ENCODE peak calls at places on chromosomes 12 and 14, in eight cellular contexts. N is IMR-90, L is ovary, H is body of pancreas, Z is left ventricle myocardium inferior, K is foreskin fibroblast, Y is GM23248, M is right lobe of liver. X is an unnamed sample.

GRCh38 chr12:4829793-4830162 is 79.9 kb upstream of the KCNA1 start:
- DNase-seq in N (no peak), L (no peak), H (no peak), Z (no peak), K (no peak), Y (no peak), M (no peak), X (no peak)

GRCh38 chr12:79692860-79693605 is 2.3 kb upstream of the PAWR start:
- DNase-seq in N (peak), L (no peak), H (no peak), Z (no peak), K (no peak), Y (peak), M (no peak), X (no peak)

GRCh38 chr12:123109319-123109772 is 41.5 kb downstream of the PITPNM2 start:
- DNase-seq in N (no peak), L (no peak), H (no peak), Z (no peak), K (no peak), Y (no peak), M (no peak), X (no peak)

GRCh38 chr12:76943004-76943403 is 64.2 kb upstream of the CSRP2 start:
- DNase-seq in N (no peak), L (no peak), H (no peak), Z (no peak), K (no peak), Y (peak), M (no peak), X (no peak)

GRCh38 chr12:105369014-105369413 is 38.5 kb downstream of the C12orf75 start:
- DNase-seq in N (peak), L (no peak), H (no peak), Z (no peak), K (peak), Y (peak), M (no peak), X (peak)

GRCh38 chr14:72752034-72752412 is 141.9 kb downstream of the DPF3 start:
- DNase-seq in N (no peak), L (no peak), H (no peak), Z (no peak), K (no peak), Y (no peak), M (no peak), X (no peak)

GRCh38 chr12:120363274-120363855 is 5.6 kb downstream of the MSI1 start:
- DNase-seq in N (no peak), L (no peak), H (no peak), Z (no peak), K (no peak), Y (no peak), M (no peak), X (no peak)

GRCh38 chr14:106845286-106846087 is 1319.1 kb downstream of the TMEM121 start:
- DNase-seq in N (no peak), L (peak), H (peak), Z (no peak), K (no peak), Y (no peak), M (peak), X (no peak)

GRCh38 chr14:24296341-24297157 is 3.0 kb downstream of the DHRS1 start:
- DNase-seq in N (peak), L (peak), H (peak), Z (peak), K (peak), Y (peak), M (no peak), X (peak)

GRCh38 chr14:102590667-102591099 is 1.8 kb upstream of the RCOR1 start:
- DNase-seq in N (peak), L (peak), H (peak), Z (no peak), K (peak), Y (peak), M (peak), X (peak)

GRCh38 chr12:54005531-54005852 is 3.3 kb upstream of the HOXC8 start:
- DNase-seq in N (no peak), L (no peak), H (no peak), Z (no peak), K (no peak), Y (no peak), M (no peak), X (no peak)
- H3K4me3 ChIP-seq in N (no peak), L (no peak), H (no peak), Z (no peak), K (no peak), Y (no peak), M (no peak), X (no peak)

DNA sequence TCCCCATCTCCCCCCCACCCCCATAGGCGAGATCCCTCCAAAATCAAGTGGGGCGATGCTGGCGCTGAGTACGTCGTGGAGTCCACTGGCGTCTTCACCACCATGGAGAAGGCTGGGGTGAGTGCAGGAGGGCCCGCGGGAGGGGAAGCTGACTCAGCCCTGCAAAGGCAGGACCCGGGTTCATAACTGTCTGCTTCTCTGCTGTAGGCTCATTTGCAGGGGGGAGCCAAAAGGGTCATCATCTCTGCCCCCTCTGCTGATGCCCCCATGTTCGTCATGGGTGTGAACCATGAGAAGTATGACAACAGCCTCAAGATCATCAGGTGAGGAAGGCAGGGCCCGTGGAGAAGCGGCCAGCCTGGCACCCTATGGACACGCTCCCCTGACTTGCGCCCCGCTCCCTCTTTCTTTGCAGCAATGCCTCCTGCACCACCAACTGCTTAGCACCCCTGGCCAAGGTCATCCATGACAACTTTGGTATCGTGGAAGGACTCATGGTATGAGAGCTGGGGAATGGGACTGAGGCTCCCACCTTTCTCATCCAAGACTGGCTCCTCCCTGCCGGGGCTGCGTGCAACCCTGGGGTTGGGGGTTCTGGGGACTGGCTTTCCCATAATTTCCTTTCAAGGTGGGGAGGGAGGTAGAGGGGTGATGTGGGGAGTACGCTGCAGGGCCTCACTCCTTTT is 2.7 kb downstream of the GAPDH start:
- DNase-seq in N (no peak), L (no peak), H (no peak), Z (no peak), K (peak), Y (peak), M (no peak), X (no peak)
- H3K4me3 ChIP-seq in N (peak), L (no peak), H (no peak), Z (peak), K (peak), Y (peak), M (no peak), X (peak)

GRCh38 chr14:70189678-70190077 is 927 bp upstream of the SLC8A3 start:
- DNase-seq in N (no peak), L (no peak), H (no peak), Z (no peak), K (no peak), Y (no peak), M (no peak), X (no peak)

GRCh38 chr14:70183991-70184390 is 4.8 kb downstream of the SLC8A3 start:
- DNase-seq in N (no peak), L (no peak), H (no peak), Z (no peak), K (no peak), Y (no peak), M (no peak), X (no peak)

GRCh38 chr14:70188292-70188607 is 501 bp downstream of the SLC8A3 start:
- DNase-seq in N (no peak), L (no peak), H (no peak), Z (no peak), K (peak), Y (peak), M (no peak), X (peak)

GRCh38 chr14:70188608-70189540 is at the start of gene SLC8A3:
- DNase-seq in N (peak), L (no peak), H (peak), Z (no peak), K (peak), Y (peak), M (no peak), X (peak)

DNA sequence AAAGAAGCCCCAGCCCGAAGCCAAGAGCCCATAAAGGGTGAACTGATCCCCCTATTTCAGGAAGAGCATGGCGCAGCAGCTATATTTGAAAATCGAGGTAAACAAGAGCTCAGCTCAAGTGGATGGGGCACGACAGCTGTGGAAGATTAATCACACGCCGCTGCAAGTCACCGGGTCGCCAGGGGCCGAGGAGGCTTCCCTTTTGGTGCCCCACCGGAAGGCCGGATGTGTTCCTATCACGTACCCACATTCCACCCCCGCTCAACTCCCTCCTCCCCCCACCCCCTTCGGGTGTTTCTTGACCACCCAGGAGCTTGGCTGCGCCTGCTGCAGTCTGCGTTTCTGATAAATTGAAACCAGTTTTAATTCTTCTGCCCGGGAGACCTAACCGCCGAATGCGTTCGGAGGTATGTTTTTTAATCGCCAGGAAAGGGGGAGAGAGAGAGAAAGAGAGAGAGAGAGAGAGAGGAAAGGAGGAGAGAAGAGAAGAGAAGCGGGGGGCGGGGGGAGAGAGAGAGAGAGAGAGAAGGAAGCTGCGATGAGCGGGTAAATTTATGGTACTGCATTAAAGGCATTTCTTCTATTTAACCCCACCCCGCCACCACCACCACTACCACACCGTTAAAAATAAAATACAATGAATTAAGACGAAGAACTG is 1.8 kb downstream of the SLC8A3 start:
- DNase-seq in N (no peak), L (no peak), H (peak), Z (no peak), K (peak), Y (no peak), M (no peak), X (peak)
- H3K4me3 ChIP-seq in N (peak), L (no peak), H (no peak), Z (peak), K (peak), Y (peak), M (no peak), X (peak)

GRCh38 chr12:58916891-58917570 is 3.3 kb downstream of the LRIG3 start:
- DNase-seq in N (peak), L (peak), H (no peak), Z (no peak), K (peak), Y (peak), M (no peak), X (peak)
- H3K4me3 ChIP-seq in N (peak), L (peak), H (peak), Z (peak), K (peak), Y (peak), M (peak), X (peak)

GRCh38 chr14:101122114-101122854 is 218.8 kb upstream of the RTL1 start:
- DNase-seq in N (no peak), L (no peak), H (no peak), Z (no peak), K (no peak), Y (no peak), M (peak), X (no peak)

GRCh38 chr14:101125313-101125712 is 221.8 kb upstream of the RTL1 start:
- DNase-seq in N (no peak), L (no peak), H (no peak), Z (no peak), K (no peak), Y (no peak), M (no peak), X (no peak)

GRCh38 chr14:101122855-101123129 is 219.3 kb upstream of the RTL1 start:
- DNase-seq in N (no peak), L (no peak), H (no peak), Z (no peak), K (no peak), Y (no peak), M (no peak), X (no peak)

GRCh38 chr14:101124860-101125259 is 221.3 kb upstream of the RTL1 start:
- DNase-seq in N (no peak), L (no peak), H (no peak), Z (no peak), K (no peak), Y (no peak), M (peak), X (no peak)

GRCh38 chr14:101123639-101124525 is 220.4 kb upstream of the RTL1 start:
- DNase-seq in N (no peak), L (no peak), H (no peak), Z (no peak), K (no peak), Y (no peak), M (peak), X (no peak)
- H3K4me3 ChIP-seq in N (no peak), L (no peak), H (no peak), Z (no peak), K (no peak), Y (no peak), M (no peak), X (no peak)

GRCh38 chr12:25458047-25458552 is 95.0 kb downstream of the LMNTD1 start:
- DNase-seq in N (peak), L (no peak), H (peak), Z (no peak), K (peak), Y (peak), M (no peak), X (peak)
- H3K4me3 ChIP-seq in N (peak), L (no peak), H (no peak), Z (no peak), K (no peak), Y (peak), M (no peak), X (peak)

DNA sequence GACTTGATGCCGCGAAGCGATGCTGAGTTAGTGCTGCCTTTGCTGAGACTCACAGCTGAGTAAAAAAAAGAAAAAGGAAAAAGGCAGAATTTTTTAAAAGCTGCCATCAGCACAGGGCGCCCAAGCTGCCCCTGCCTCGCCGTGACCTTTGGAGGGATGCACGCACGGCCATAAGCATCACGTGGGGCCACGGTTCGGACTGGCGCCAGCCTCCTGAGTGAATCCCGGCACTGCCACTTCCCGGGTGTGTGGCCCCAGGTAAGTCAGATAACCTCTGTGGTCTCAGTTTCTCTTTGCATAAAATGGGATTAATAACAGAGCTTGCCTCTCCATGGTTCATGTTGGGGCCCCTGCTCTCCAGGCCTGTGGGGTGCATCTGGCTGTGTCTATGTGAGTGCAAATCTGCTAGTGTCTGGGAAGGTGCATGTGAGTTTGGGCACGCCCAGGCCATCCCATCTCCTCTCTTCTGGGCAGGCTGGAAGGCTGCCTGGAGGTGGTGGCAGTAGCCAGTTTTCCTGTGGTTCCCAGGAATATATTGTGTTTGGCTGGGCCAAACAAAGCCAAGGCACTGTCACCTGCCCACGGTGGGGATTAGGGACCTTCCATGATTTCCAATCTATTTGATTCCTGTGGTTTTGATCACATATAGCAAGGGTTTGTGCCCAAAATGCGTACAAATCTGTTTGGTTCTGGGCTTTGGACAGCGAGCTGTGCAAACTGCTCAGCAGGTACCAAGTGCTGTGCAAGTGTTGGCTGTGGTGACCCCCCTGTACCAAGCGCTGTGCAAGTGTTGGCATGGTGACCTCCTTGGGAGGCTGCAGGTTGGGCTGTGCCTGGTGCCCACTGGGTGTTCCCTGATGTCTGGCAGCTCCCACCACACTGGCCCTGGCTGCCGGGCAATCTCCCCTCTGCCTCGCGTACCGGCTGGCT is 43.5 kb upstream of the NCOR2 start:
- DNase-seq in N (no peak), L (no peak), H (no peak), Z (no peak), K (no peak), Y (no peak), M (no peak), X (no peak)
- H3K4me3 ChIP-seq in N (no peak), L (no peak), H (no peak), Z (no peak), K (no peak), Y (no peak), M (no peak), X (no peak)

GRCh38 chr12:113676117-113676516 is 204.4 kb upstream of the LHX5 start:
- DNase-seq in N (no peak), L (no peak), H (no peak), Z (no peak), K (no peak), Y (no peak), M (no peak), X (no peak)
- H3K4me3 ChIP-seq in N (no peak), L (no peak), H (no peak), Z (no peak), K (no peak), Y (no peak), M (no peak), X (no peak)

GRCh38 chr14:100568998-100569733 is 18.1 kb downstream of the BEGAIN start:
- DNase-seq in N (no peak), L (no peak), H (no peak), Z (no peak), K (no peak), Y (peak), M (no peak), X (no peak)
- H3K4me3 ChIP-seq in N (no peak), L (peak), H (no peak), Z (peak), K (peak), Y (peak), M (peak), X (no peak)